ENCODE peak calls at places on chromosome X, in five cellular contexts. C is endothelial cell of umbilical vein; T is left ventricle myocardium inferior; V is natural killer cell; Z is activated CD8-positive, alpha-beta T cell treated with anti-CD3 and anti-CD28 coated beads for 36 hours. U is an unnamed sample.

GRCh38 chrX:34810364-34810763 is 132.2 kb upstream of the FAM47B start:
- DNase-seq in C (peak), V (no peak), Z (no peak), T (no peak), U (no peak)

GRCh38 chrX:106897259-106897658 is 5.9 kb downstream of the RIPPLY1 start:
- DNase-seq in V (no peak), Z (no peak), C (no peak), T (no peak), U (no peak)

GRCh38 chrX:100512471-100512870 is 72.3 kb upstream of the TNMD start:
- DNase-seq in T (no peak), C (peak), Z (no peak), V (no peak), U (peak)

GRCh38 chrX:74420194-74421035 is 878 bp upstream of the SLC16A2 start:
- DNase-seq in C (peak), T (peak), Z (peak), V (no peak), U (no peak)

GRCh38 chrX:77564824-77565223 is 117.6 kb downstream of the FGF16 start:
- DNase-seq in V (no peak), C (peak), Z (no peak), T (no peak), U (no peak)

GRCh38 chrX:23383411-23383810 is 48.8 kb downstream of the PTCHD1 start:
- DNase-seq in Z (no peak), T (no peak), V (no peak), C (no peak), U (no peak)

GRCh38 chrX:21374163-21374993 is at the start of gene CNKSR2:
- DNase-seq in Z (peak), C (peak), T (peak), V (peak), U (peak)

GRCh38 chrX:44223150-44223549 is 120.3 kb downstream of the EFHC2 start:
- DNase-seq in V (no peak), C (peak), Z (no peak), T (no peak), U (no peak)

GRCh38 chrX:118773782-118774181 is 46.4 kb downstream of the IL13RA1 start:
- DNase-seq in T (no peak), V (no peak), C (no peak), Z (no peak), U (no peak)

GRCh38 chrX:154325541-154325940 is 29.9 kb downstream of the TKTL1 start:
- DNase-seq in T (no peak), C (peak), V (no peak), Z (no peak), U (no peak)

GRCh38 chrX:19865567-19866363 is 21.6 kb downstream of the SH3KBP1 start:
- DNase-seq in T (no peak), C (no peak), Z (no peak), V (no peak), U (no peak)

GRCh38 chrX:12975999-12976558 is 1.2 kb downstream of the TMSB4X start:
- DNase-seq in T (peak), Z (peak), V (peak), C (no peak), U (peak)

GRCh38 chrX:24294619-24295018 is 19.2 kb downstream of the SUPT20HL2 start:
- DNase-seq in T (no peak), Z (peak), C (peak), V (no peak), U (no peak)

GRCh38 chrX:18424482-18425198 is 768 bp upstream of the CDKL5 start:
- DNase-seq in V (no peak), Z (peak), T (no peak), C (peak), U (peak)

GRCh38 chrX:71543316-71543715 is 10.4 kb downstream of the OGT start:
- DNase-seq in T (no peak), V (no peak), C (peak), Z (no peak), U (no peak)

GRCh38 chrX:119698835-119699234 is 5.9 kb upstream of the SEPTIN6 start:
- DNase-seq in Z (no peak), T (no peak), C (peak), V (no peak), U (no peak)

GRCh38 chrX:22758807-22759481 is 240.8 kb upstream of the DDX53 start:
- DNase-seq in T (no peak), V (no peak), Z (no peak), C (no peak), U (no peak)

GRCh38 chrX:119147486-119147885 is 19.9 kb upstream of the KIAA1210 start:
- DNase-seq in Z (no peak), C (no peak), V (no peak), T (no peak), U (no peak)

GRCh38 chrX:72169008-72169728 is 12.4 kb upstream of the PIN4 start:
- DNase-seq in C (peak), Z (peak), T (no peak), V (no peak), U (no peak)

GRCh38 chrX:107723501-107723900 is 52.1 kb downstream of the TSC22D3 start:
- DNase-seq in T (no peak), Z (no peak), V (no peak), C (no peak), U (no peak)

GRCh38 chrX:109902665-109903064 is 100.2 kb upstream of the TMEM164 start:
- DNase-seq in C (no peak), V (no peak), T (no peak), Z (no peak), U (no peak)

GRCh38 chrX:7192871-7193270 is 44.9 kb upstream of the PUDP start:
- DNase-seq in Z (no peak), C (no peak), V (no peak), T (no peak), U (no peak)

GRCh38 chrX:105189093-105189492 is 31.4 kb downstream of the TEX13A start:
- DNase-seq in C (no peak), Z (no peak), V (no peak), T (no peak), U (no peak)

GRCh38 chrX:82127228-82128123 is 925.6 kb downstream of the SH3BGRL start:
- DNase-seq in V (no peak), Z (peak), T (no peak), C (no peak), U (no peak)

DNA sequence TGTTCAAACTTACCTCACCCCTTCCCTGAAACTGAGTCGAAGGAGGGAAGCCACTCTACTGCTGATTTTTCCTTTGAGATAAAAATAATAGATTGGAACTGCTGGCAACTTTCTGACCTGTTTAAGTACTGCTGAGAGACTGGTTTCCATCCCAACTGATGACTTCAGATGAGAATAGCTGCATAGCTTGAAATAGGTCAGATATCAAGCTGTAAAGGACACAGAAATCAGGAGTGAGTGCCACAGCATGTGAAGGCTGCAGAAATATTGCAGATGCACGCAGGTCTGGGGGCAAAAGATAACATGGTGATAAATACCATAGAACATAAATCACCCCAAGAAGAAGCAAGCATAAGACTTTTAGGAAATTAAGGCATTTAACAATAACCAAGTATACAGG is 923.2 kb downstream of the SH3BGRL start:
- DNase-seq in T (no peak), V (no peak), C (no peak), Z (no peak), U (no peak)
- TF ChIP-seq CTCF in T (no peak), V (no peak), C (no peak), Z (no peak), U (no peak)

GRCh38 chrX:14051416-14051815 is 21.7 kb upstream of the GEMIN8 start:
- DNase-seq in T (no peak), Z (no peak), V (no peak), C (no peak), U (no peak)
- TF ChIP-seq CTCF in T (no peak), Z (no peak), V (no peak), C (no peak), U (no peak)

DNA sequence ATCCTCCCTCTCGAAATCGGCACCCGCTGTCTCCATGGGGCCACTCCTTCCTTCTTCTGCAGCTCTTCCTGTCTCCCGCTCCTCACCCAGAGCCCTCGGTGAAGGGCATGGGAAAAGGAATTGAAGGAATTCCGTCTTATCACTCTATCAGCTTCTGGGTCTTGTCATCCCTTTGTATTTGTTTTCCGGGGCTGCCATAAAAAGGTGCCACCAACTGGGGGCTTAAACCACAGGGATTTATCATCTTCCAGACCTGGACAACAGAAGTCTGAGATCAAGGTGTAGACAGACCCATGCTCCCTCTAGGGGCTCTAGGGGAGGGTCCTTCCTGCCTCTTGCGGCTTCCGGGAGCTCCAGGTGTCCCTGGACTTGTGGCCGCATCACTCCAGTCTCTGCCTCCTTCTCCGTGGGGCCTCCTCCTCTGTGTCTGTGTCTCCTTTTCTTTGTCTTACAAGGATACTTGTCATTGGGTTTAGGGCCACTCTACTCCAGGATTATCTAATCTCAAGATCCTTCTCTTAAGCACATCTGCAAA is 24.0 kb downstream of the CD99 start:
- DNase-seq in Z (no peak), T (no peak), V (no peak), C (no peak), U (no peak)
- TF ChIP-seq CTCF in Z (no peak), T (no peak), V (no peak), C (no peak), U (no peak)

DNA sequence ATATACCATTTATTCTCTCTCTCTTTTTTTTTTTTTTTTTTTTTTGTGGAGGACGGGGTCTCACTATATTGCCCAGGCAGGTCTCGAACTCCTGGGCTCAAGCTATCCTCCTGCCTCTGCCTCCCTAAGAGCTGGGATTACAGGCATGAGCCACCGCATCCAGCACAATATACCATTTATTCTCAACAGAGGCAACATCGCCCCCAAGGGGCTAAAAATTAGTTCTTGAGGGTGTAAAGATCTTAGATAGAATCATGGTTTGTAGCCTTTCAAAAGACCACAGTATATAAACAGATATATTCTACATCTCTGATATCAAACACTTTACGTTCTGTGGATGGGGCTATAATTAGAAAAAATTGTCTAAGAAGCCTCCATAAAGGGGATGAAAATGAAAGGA is 39.8 kb upstream of the TCEAL2 start:
- DNase-seq in Z (peak), V (no peak), T (no peak), C (peak), U (no peak)
- TF ChIP-seq CTCF in Z (no peak), V (no peak), T (no peak), C (no peak), U (no peak)

U was measured in GM10248.